ENCODE peak calls at places on chromosomes 6 and 20, in five cellular contexts. One of them, this sample, is unnamed.

GRCh38 chr6:149108398-149109100 is 209.0 kb upstream of the TAB2 start:
- DNase-seq in ovary: no peak
- DNase-seq in HL-60: no peak
- DNase-seq in heart left ventricle: no peak
- DNase-seq in WTC11: no peak
- DNase-seq in this sample: no peak

GRCh38 chr6:158707120-158707519 is 57.3 kb downstream of the SYTL3 start:
- DNase-seq in ovary: no peak
- DNase-seq in WTC11: no peak
- DNase-seq in heart left ventricle: peak; percentile 50
- DNase-seq in HL-60: no peak
- DNase-seq in this sample: no peak

GRCh38 chr6:139448998-139449610 is 74.7 kb upstream of the CITED2 start:
- DNase-seq in WTC11: no peak
- DNase-seq in ovary: no peak
- DNase-seq in HL-60: peak; percentile 23
- DNase-seq in heart left ventricle: no peak
- DNase-seq in this sample: no peak

GRCh38 chr20:37579091-37579490 is 51.4 kb upstream of the BLCAP start:
- DNase-seq in ovary: no peak
- DNase-seq in heart left ventricle: no peak
- DNase-seq in WTC11: no peak
- DNase-seq in HL-60: no peak
- DNase-seq in this sample: no peak

GRCh38 chr6:129733290-129733689 is 23.3 kb upstream of the ARHGAP18 start:
- DNase-seq in ovary: no peak
- DNase-seq in heart left ventricle: no peak
- DNase-seq in HL-60: no peak
- DNase-seq in WTC11: no peak
- DNase-seq in this sample: no peak

GRCh38 chr6:36269834-36270705 is at the start of gene PNPLA1:
- DNase-seq in HL-60: peak; percentile 19
- DNase-seq in heart left ventricle: no peak
- DNase-seq in WTC11: peak; percentile 43
- DNase-seq in ovary: no peak
- DNase-seq in this sample: no peak

GRCh38 chr6:13413466-13413862 is 73.9 kb downstream of the GFOD1 start:
- DNase-seq in heart left ventricle: no peak
- DNase-seq in HL-60: no peak
- DNase-seq in WTC11: no peak
- DNase-seq in ovary: no peak
- DNase-seq in this sample: no peak

GRCh38 chr20:61230166-61230565 is 21.9 kb upstream of the CDH4 start:
- DNase-seq in ovary: no peak
- DNase-seq in HL-60: no peak
- DNase-seq in heart left ventricle: no peak
- DNase-seq in WTC11: no peak
- DNase-seq in this sample: no peak

GRCh38 chr6:7479801-7480266 is 61.6 kb upstream of the DSP start:
- DNase-seq in HL-60: no peak
- DNase-seq in ovary: no peak
- DNase-seq in heart left ventricle: no peak
- DNase-seq in WTC11: no peak
- DNase-seq in this sample: no peak

GRCh38 chr20:46558511-46558959 is 8.1 kb upstream of the OCSTAMP start:
- DNase-seq in HL-60: no peak
- DNase-seq in heart left ventricle: no peak
- DNase-seq in WTC11: no peak
- DNase-seq in ovary: no peak
- DNase-seq in this sample: no peak

GRCh38 chr6:13671742-13672141 is 39.9 kb downstream of the RANBP9 start:
- DNase-seq in WTC11: no peak
- DNase-seq in HL-60: no peak
- DNase-seq in ovary: no peak
- DNase-seq in heart left ventricle: no peak
- DNase-seq in this sample: no peak

GRCh38 chr6:39298061-39298460 is 16.2 kb downstream of the KCNK17 start:
- DNase-seq in WTC11: no peak
- DNase-seq in HL-60: no peak
- DNase-seq in heart left ventricle: no peak
- DNase-seq in ovary: no peak
- DNase-seq in this sample: no peak

GRCh38 chr6:28081486-28081751 is 1.1 kb downstream of the ZNF165 start:
- DNase-seq in HL-60: peak; percentile 21
- DNase-seq in WTC11: no peak
- DNase-seq in heart left ventricle: no peak
- DNase-seq in ovary: no peak
- DNase-seq in this sample: no peak

GRCh38 chr20:19322061-19322985 is 109.9 kb downstream of the SLC24A3 start:
- DNase-seq in HL-60: no peak
- DNase-seq in heart left ventricle: no peak
- DNase-seq in ovary: no peak
- DNase-seq in WTC11: no peak
- DNase-seq in this sample: no peak

GRCh38 chr6:1766663-1767062 is 156.9 kb downstream of the FOXC1 start:
- DNase-seq in WTC11: no peak
- DNase-seq in heart left ventricle: peak; percentile 65
- DNase-seq in ovary: no peak
- DNase-seq in HL-60: no peak
- DNase-seq in this sample: no peak

GRCh38 chr6:144659735-144660246 is 374.7 kb downstream of the UTRN start:
- DNase-seq in HL-60: no peak
- DNase-seq in WTC11: no peak
- DNase-seq in ovary: no peak
- DNase-seq in heart left ventricle: no peak
- DNase-seq in this sample: no peak

GRCh38 chr6:168347615-168348014 is 28.0 kb upstream of the DACT2 start:
- DNase-seq in WTC11: no peak
- DNase-seq in heart left ventricle: no peak
- DNase-seq in ovary: no peak
- DNase-seq in HL-60: no peak
- DNase-seq in this sample: no peak

GRCh38 chr6:131924881-131925474 is 26.2 kb downstream of the CCN2 start:
- DNase-seq in ovary: no peak
- DNase-seq in heart left ventricle: no peak
- DNase-seq in HL-60: no peak
- DNase-seq in WTC11: no peak
- DNase-seq in this sample: no peak

GRCh38 chr20:1451092-1451491 is 15.6 kb downstream of the NSFL1C start:
- DNase-seq in HL-60: no peak
- DNase-seq in WTC11: no peak
- DNase-seq in heart left ventricle: no peak
- DNase-seq in ovary: no peak
- DNase-seq in this sample: no peak

GRCh38 chr6:143034689-143035334 is 25.9 kb upstream of the AIG1 start:
- DNase-seq in ovary: no peak
- DNase-seq in heart left ventricle: no peak
- DNase-seq in WTC11: no peak
- DNase-seq in HL-60: no peak
- DNase-seq in this sample: no peak

GRCh38 chr20:51914758-51915157 is 112.4 kb upstream of the SALL4 start:
- DNase-seq in ovary: no peak
- DNase-seq in HL-60: no peak
- DNase-seq in heart left ventricle: no peak
- DNase-seq in WTC11: no peak
- DNase-seq in this sample: no peak

GRCh38 chr6:98929498-98930060 is 18.2 kb downstream of the FBXL4 start:
- DNase-seq in WTC11: no peak
- DNase-seq in HL-60: no peak
- DNase-seq in ovary: no peak
- DNase-seq in heart left ventricle: no peak
- DNase-seq in this sample: no peak

GRCh38 chr20:52524865-52525264 is 333.3 kb upstream of the ZFP64 start:
- DNase-seq in HL-60: no peak
- DNase-seq in heart left ventricle: no peak
- DNase-seq in WTC11: no peak
- DNase-seq in ovary: no peak
- DNase-seq in this sample: no peak

GRCh38 chr6:90859056-90859455 is 272.2 kb upstream of the MAP3K7 start:
- DNase-seq in HL-60: no peak
- DNase-seq in WTC11: no peak
- DNase-seq in ovary: no peak
- DNase-seq in heart left ventricle: no peak
- DNase-seq in this sample: no peak

GRCh38 chr6:37222992-37223391 is 34.6 kb upstream of the TBC1D22B start:
- DNase-seq in WTC11: no peak
- DNase-seq in ovary: no peak
- DNase-seq in HL-60: no peak
- DNase-seq in heart left ventricle: no peak
- DNase-seq in this sample: no peak

GRCh38 chr6:74973621-74974020 is 232.2 kb downstream of the COL12A1 start:
- DNase-seq in WTC11: no peak
- DNase-seq in HL-60: no peak
- DNase-seq in ovary: no peak
- DNase-seq in heart left ventricle: no peak
- DNase-seq in this sample: no peak

GRCh38 chr20:62476074-62476838 is 461 bp upstream of the GATA5 start:
- DNase-seq in HL-60: no peak
- DNase-seq in ovary: no peak
- DNase-seq in heart left ventricle: peak; percentile 56
- DNase-seq in WTC11: peak; percentile 56
- DNase-seq in this sample: no peak

GRCh38 chr20:62475819-62476073 is at the start of gene GATA5:
- DNase-seq in WTC11: no peak
- DNase-seq in ovary: no peak
- DNase-seq in HL-60: no peak
- DNase-seq in heart left ventricle: no peak
- DNase-seq in this sample: no peak

GRCh38 chr20:62479218-62479617 is 3.4 kb upstream of the GATA5 start:
- DNase-seq in heart left ventricle: no peak
- DNase-seq in HL-60: peak; percentile 18
- DNase-seq in WTC11: no peak
- DNase-seq in ovary: no peak
- DNase-seq in this sample: no peak

GRCh38 chr20:62480318-62480717 is 4.5 kb upstream of the GATA5 start:
- DNase-seq in WTC11: no peak
- DNase-seq in ovary: no peak
- DNase-seq in heart left ventricle: no peak
- DNase-seq in HL-60: no peak
- DNase-seq in this sample: no peak

DNA sequence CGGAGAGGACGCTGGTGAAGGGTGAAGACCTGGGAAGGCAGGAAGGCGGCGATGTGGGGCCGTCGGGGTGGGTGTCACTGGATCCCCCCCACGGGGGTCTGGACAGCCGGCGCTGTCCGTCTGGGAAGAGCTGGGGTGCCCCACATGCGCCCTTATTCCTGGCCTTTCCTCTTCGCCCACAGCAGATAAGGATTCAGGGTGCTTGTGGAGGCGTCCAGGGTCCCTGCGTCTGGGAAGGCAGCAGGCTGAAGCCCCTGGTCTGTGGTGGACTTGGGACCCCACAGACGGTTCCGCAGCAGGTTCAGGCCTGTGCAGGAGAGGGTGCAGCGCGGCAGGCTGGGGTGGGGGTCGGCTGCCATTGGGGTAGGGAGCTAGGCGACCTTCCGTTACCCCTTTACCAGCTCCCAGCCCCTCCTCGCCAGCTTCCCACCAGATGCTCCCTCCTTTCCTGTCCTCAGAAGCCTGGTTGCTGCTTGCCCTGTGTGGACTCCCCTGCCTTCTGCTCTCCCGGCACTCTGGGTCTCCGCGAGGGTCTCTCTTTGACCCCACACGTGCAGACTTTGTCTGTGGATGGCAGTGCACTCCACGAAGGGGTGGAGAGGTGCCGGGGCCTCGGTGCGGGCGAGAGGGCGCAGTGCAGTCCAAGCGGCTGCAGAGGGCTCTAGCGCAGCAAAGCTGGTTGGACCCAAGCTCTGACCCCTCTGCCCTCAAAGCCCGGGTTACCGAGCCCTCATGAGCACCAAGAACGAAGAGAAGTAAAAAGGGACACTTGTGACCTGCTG is 2.1 kb upstream of the GATA5 start:
- DNase-seq in heart left ventricle: no peak
- DNase-seq in ovary: no peak
- DNase-seq in WTC11: peak; percentile 58
- DNase-seq in HL-60: no peak
- DNase-seq in this sample: no peak
- TF ChIP-seq CTCF in heart left ventricle: no peak
- TF ChIP-seq CTCF in ovary: no peak
- TF ChIP-seq CTCF in WTC11: no peak
- TF ChIP-seq CTCF in HL-60: no peak
- TF ChIP-seq CTCF in this sample: no peak

DNA sequence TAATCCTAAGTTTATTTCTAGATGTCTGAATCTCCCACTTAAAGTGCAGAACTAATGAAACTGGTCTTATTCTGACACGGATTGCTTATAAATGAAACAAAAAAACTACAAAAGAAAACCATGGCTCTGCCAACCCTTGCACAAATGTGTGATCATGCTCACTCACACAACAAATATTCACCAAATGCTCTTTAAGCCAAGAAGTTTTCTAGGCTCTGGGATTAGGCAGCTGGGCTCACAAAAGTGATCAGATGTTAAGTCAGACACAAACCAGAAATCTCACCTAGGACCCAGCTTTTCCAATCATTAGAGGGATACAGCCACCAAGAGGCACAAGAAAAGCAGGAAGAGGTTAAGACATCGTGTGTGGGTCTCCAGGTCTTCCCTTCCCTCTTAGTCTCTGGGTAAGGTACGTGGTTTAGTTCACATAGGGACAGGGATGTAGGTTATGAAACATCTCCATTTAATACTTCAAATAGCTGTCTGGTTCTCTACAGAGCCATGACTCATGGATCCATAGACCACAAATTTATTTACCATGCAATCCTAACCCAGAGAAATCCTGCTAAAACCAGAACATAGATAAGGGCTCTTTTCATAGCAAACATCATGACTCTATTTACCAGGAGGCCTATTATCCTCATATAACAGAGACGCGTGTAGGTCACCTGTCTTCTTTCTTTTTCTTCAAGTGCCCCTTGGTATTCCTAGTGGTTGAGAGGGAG is 165.2 kb downstream of the WDR27 start:
- DNase-seq in heart left ventricle: no peak
- DNase-seq in ovary: no peak
- DNase-seq in WTC11: no peak
- DNase-seq in HL-60: no peak
- DNase-seq in this sample: no peak
- TF ChIP-seq CTCF in heart left ventricle: no peak
- TF ChIP-seq CTCF in ovary: no peak
- TF ChIP-seq CTCF in WTC11: no peak
- TF ChIP-seq CTCF in HL-60: no peak
- TF ChIP-seq CTCF in this sample: no peak

GRCh38 chr6:56710967-56711366 is 68.3 kb upstream of the DST start:
- DNase-seq in WTC11: no peak
- DNase-seq in HL-60: no peak
- DNase-seq in ovary: no peak
- DNase-seq in heart left ventricle: no peak
- DNase-seq in this sample: no peak
- TF ChIP-seq CTCF in WTC11: no peak
- TF ChIP-seq CTCF in HL-60: no peak
- TF ChIP-seq CTCF in ovary: no peak
- TF ChIP-seq CTCF in heart left ventricle: no peak
- TF ChIP-seq CTCF in this sample: no peak

GRCh38 chr6:32176476-32177181 is 745 bp upstream of the AGPAT1 start:
- DNase-seq in ovary: no peak
- DNase-seq in HL-60: no peak
- DNase-seq in WTC11: no peak
- DNase-seq in heart left ventricle: no peak
- DNase-seq in this sample: no peak
- TF ChIP-seq CTCF in ovary: no peak
- TF ChIP-seq CTCF in HL-60: no peak
- TF ChIP-seq CTCF in WTC11: no peak
- TF ChIP-seq CTCF in heart left ventricle: no peak
- TF ChIP-seq CTCF in this sample: no peak

This sample was measured in CD14-positive monocyte.